ENCODE peak calls at places on chromosomes 13 and 19, in six cellular contexts. Y is astrocyte, E is DMS79 treated with DMSO at 0.1 percent for 48 hours, B is BJ, W is HTR-8/SVneo, D is MM.1S. Z is an unnamed sample.
A peak's percentile ranks its signal among the peaks of the same experiment; 100 is the strongest.

GRCh38 chr19:54431255-54431838 is 16.1 kb downstream of the TTYH1 start:
- DNase-seq in Y (peak; percentile 31), E (peak; percentile 20), B (no peak), W (no peak), D (no peak), Z (no peak)

GRCh38 chr13:46307554-46307953 is 79.5 kb downstream of the RUBCNL start:
- DNase-seq in Y (no peak), E (no peak), B (no peak), W (no peak), D (no peak), Z (no peak)

GRCh38 chr13:38656699-38657098 is 30.2 kb upstream of the FREM2 start:
- DNase-seq in Y (no peak), E (no peak), B (no peak), W (no peak), D (no peak), Z (no peak)

GRCh38 chr19:12034610-12035009 is 869 bp downstream of the ZNF433 start:
- DNase-seq in Y (no peak), E (peak; percentile 25), B (no peak), W (no peak), D (no peak), Z (no peak)

GRCh38 chr13:31627097-31627496 is 112.2 kb upstream of the RXFP2 start:
- DNase-seq in Y (peak; percentile 56), E (no peak), B (no peak), W (no peak), D (no peak), Z (no peak)

GRCh38 chr13:64869539-64869938 is 2360.6 kb downstream of the PCDH9 start:
- DNase-seq in Y (no peak), E (no peak), B (no peak), W (no peak), D (no peak), Z (no peak)

GRCh38 chr13:32001392-32001768 is 30.2 kb upstream of the FRY start:
- DNase-seq in Y (peak; percentile 18), E (peak; percentile 3), B (no peak), W (peak; percentile 38), D (peak; percentile 41), Z (peak; percentile 14)

GRCh38 chr13:34358811-34359513 is 541.0 kb downstream of the RFC3 start:
- DNase-seq in Y (peak; percentile 95), E (no peak), B (peak; percentile 73), W (no peak), D (no peak), Z (peak; percentile 45)

GRCh38 chr19:17255150-17255621 is 9.4 kb downstream of the USHBP1 start:
- DNase-seq in Y (no peak), E (peak; percentile 6), B (no peak), W (no peak), D (no peak), Z (no peak)

GRCh38 chr19:6218497-6219146 is 61.2 kb downstream of the MLLT1 start:
- DNase-seq in Y (peak; percentile 40), E (peak; percentile 46), B (no peak), W (peak; percentile 93), D (peak; percentile 68), Z (peak; percentile 50)

GRCh38 chr19:35710784-35711723 is 6.7 kb downstream of the ZBTB32 start:
- DNase-seq in Y (no peak), E (no peak), B (no peak), W (no peak), D (no peak), Z (no peak)

GRCh38 chr19:15934332-15935078 is at the start of gene CYP4F11:
- DNase-seq in Y (no peak), E (peak; percentile 14), B (no peak), W (no peak), D (no peak), Z (no peak)

GRCh38 chr13:30151398-30151797 is 156.0 kb downstream of the KATNAL1 start:
- DNase-seq in Y (no peak), E (no peak), B (no peak), W (no peak), D (no peak), Z (no peak)

GRCh38 chr19:40802300-40803169 is 3.5 kb downstream of the EGLN2 start:
- DNase-seq in Y (no peak), E (no peak), B (no peak), W (no peak), D (no peak), Z (no peak)

GRCh38 chr13:59408738-59409137 is 755.0 kb downstream of the DIAPH3 start:
- DNase-seq in Y (no peak), E (peak; percentile 46), B (no peak), W (no peak), D (no peak), Z (no peak)

GRCh38 chr13:97254809-97255208 is 32.7 kb downstream of the MBNL2 start:
- DNase-seq in Y (peak; percentile 89), E (no peak), B (no peak), W (no peak), D (no peak), Z (no peak)

GRCh38 chr13:75279834-75280369 is 202.1 kb downstream of the TBC1D4 start:
- DNase-seq in Y (no peak), E (no peak), B (no peak), W (no peak), D (no peak), Z (no peak)

GRCh38 chr13:45441633-45442032 is 23.1 kb upstream of the COG3 start:
- DNase-seq in Y (peak; percentile 17), E (no peak), B (no peak), W (peak; percentile 8), D (peak; percentile 42), Z (no peak)

GRCh38 chr19:48308695-48309586 is 16.4 kb upstream of the EMP3 start:
- DNase-seq in Y (no peak), E (no peak), B (no peak), W (no peak), D (no peak), Z (no peak)